ENCODE peak calls at places on chromosomes 11 and 22, in nine cellular contexts. One of them, this sample, is unnamed.

GRCh38 chr11:88414385-88414861 is 76.9 kb upstream of the CTSC start:
- DNase-seq in T-helper 9 cell: no peak
- DNase-seq in IMR-90: peak; percentile 68
- DNase-seq in NCI-H1092: peak; percentile 46
- DNase-seq in activated T-cell treated with anti-CD3 and anti-CD28 coated beads for 24 hours: no peak
- DNase-seq in putamen: no peak
- DNase-seq in hepatic stellate cell: no peak
- DNase-seq in effector CD4-positive, alpha-beta T cell: no peak
- DNase-seq in activated naive CD8-positive, alpha-beta T cell treated with anti-CD3 and anti-CD28 coated beads, Interleukin-2, amount 50 U/mL, for 24 hours: no peak
- DNase-seq in this sample: peak; percentile 17

GRCh38 chr22:27212617-27213177 is 555.3 kb downstream of the MIAT start:
- DNase-seq in T-helper 9 cell: no peak
- DNase-seq in IMR-90: peak; percentile 98
- DNase-seq in NCI-H1092: no peak
- DNase-seq in activated T-cell treated with anti-CD3 and anti-CD28 coated beads for 24 hours: no peak
- DNase-seq in putamen: no peak
- DNase-seq in hepatic stellate cell: peak; percentile 64
- DNase-seq in effector CD4-positive, alpha-beta T cell: no peak
- DNase-seq in activated naive CD8-positive, alpha-beta T cell treated with anti-CD3 and anti-CD28 coated beads, Interleukin-2, amount 50 U/mL, for 24 hours: no peak
- DNase-seq in this sample: no peak

GRCh38 chr11:104653011-104653806 is 245.1 kb downstream of the CASP12 start:
- DNase-seq in T-helper 9 cell: no peak
- DNase-seq in IMR-90: no peak
- DNase-seq in NCI-H1092: no peak
- DNase-seq in activated T-cell treated with anti-CD3 and anti-CD28 coated beads for 24 hours: no peak
- DNase-seq in putamen: no peak
- DNase-seq in hepatic stellate cell: no peak
- DNase-seq in effector CD4-positive, alpha-beta T cell: no peak
- DNase-seq in activated naive CD8-positive, alpha-beta T cell treated with anti-CD3 and anti-CD28 coated beads, Interleukin-2, amount 50 U/mL, for 24 hours: no peak
- DNase-seq in this sample: peak; percentile 27

GRCh38 chr11:2271327-2272240 is 1.2 kb upstream of the ASCL2 start:
- DNase-seq in T-helper 9 cell: no peak
- DNase-seq in IMR-90: no peak
- DNase-seq in NCI-H1092: no peak
- DNase-seq in activated T-cell treated with anti-CD3 and anti-CD28 coated beads for 24 hours: no peak
- DNase-seq in putamen: no peak
- DNase-seq in hepatic stellate cell: no peak
- DNase-seq in effector CD4-positive, alpha-beta T cell: no peak
- DNase-seq in activated naive CD8-positive, alpha-beta T cell treated with anti-CD3 and anti-CD28 coated beads, Interleukin-2, amount 50 U/mL, for 24 hours: no peak
- DNase-seq in this sample: no peak

GRCh38 chr11:76918941-76919386 is 58.2 kb downstream of the ACER3 start:
- DNase-seq in T-helper 9 cell: no peak
- DNase-seq in IMR-90: peak; percentile 78
- DNase-seq in NCI-H1092: peak; percentile 52
- DNase-seq in activated T-cell treated with anti-CD3 and anti-CD28 coated beads for 24 hours: no peak
- DNase-seq in putamen: peak; percentile 79
- DNase-seq in hepatic stellate cell: no peak
- DNase-seq in effector CD4-positive, alpha-beta T cell: no peak
- DNase-seq in activated naive CD8-positive, alpha-beta T cell treated with anti-CD3 and anti-CD28 coated beads, Interleukin-2, amount 50 U/mL, for 24 hours: no peak
- DNase-seq in this sample: no peak

GRCh38 chr11:116813781-116814471 is 9.2 kb downstream of the APOA4 start:
- DNase-seq in T-helper 9 cell: no peak
- DNase-seq in IMR-90: no peak
- DNase-seq in NCI-H1092: no peak
- DNase-seq in activated T-cell treated with anti-CD3 and anti-CD28 coated beads for 24 hours: no peak
- DNase-seq in putamen: no peak
- DNase-seq in hepatic stellate cell: no peak
- DNase-seq in effector CD4-positive, alpha-beta T cell: no peak
- DNase-seq in activated naive CD8-positive, alpha-beta T cell treated with anti-CD3 and anti-CD28 coated beads, Interleukin-2, amount 50 U/mL, for 24 hours: no peak
- DNase-seq in this sample: no peak

GRCh38 chr22:49541451-49542230 is 286.0 kb downstream of the BRD1 start:
- DNase-seq in T-helper 9 cell: no peak
- DNase-seq in IMR-90: no peak
- DNase-seq in NCI-H1092: no peak
- DNase-seq in activated T-cell treated with anti-CD3 and anti-CD28 coated beads for 24 hours: no peak
- DNase-seq in putamen: no peak
- DNase-seq in hepatic stellate cell: no peak
- DNase-seq in effector CD4-positive, alpha-beta T cell: no peak
- DNase-seq in activated naive CD8-positive, alpha-beta T cell treated with anti-CD3 and anti-CD28 coated beads, Interleukin-2, amount 50 U/mL, for 24 hours: no peak
- DNase-seq in this sample: no peak

GRCh38 chr11:34323601-34324000 is 34.2 kb downstream of the ABTB2 start:
- DNase-seq in T-helper 9 cell: no peak
- DNase-seq in IMR-90: no peak
- DNase-seq in NCI-H1092: no peak
- DNase-seq in activated T-cell treated with anti-CD3 and anti-CD28 coated beads for 24 hours: no peak
- DNase-seq in putamen: no peak
- DNase-seq in hepatic stellate cell: no peak
- DNase-seq in effector CD4-positive, alpha-beta T cell: no peak
- DNase-seq in activated naive CD8-positive, alpha-beta T cell treated with anti-CD3 and anti-CD28 coated beads, Interleukin-2, amount 50 U/mL, for 24 hours: no peak
- DNase-seq in this sample: no peak

GRCh38 chr11:119315139-119316016 is 1.6 kb downstream of the MCAM start:
- DNase-seq in T-helper 9 cell: peak; percentile 38
- DNase-seq in IMR-90: no peak
- DNase-seq in NCI-H1092: no peak
- DNase-seq in activated T-cell treated with anti-CD3 and anti-CD28 coated beads for 24 hours: no peak
- DNase-seq in putamen: peak; percentile 84
- DNase-seq in hepatic stellate cell: peak; percentile 67
- DNase-seq in effector CD4-positive, alpha-beta T cell: peak; percentile 38
- DNase-seq in activated naive CD8-positive, alpha-beta T cell treated with anti-CD3 and anti-CD28 coated beads, Interleukin-2, amount 50 U/mL, for 24 hours: peak; percentile 53
- DNase-seq in this sample: peak; percentile 38

GRCh38 chr22:34878996-34879395 is 187.0 kb upstream of the ISX start:
- DNase-seq in T-helper 9 cell: no peak
- DNase-seq in IMR-90: no peak
- DNase-seq in NCI-H1092: no peak
- DNase-seq in activated T-cell treated with anti-CD3 and anti-CD28 coated beads for 24 hours: no peak
- DNase-seq in putamen: no peak
- DNase-seq in hepatic stellate cell: no peak
- DNase-seq in effector CD4-positive, alpha-beta T cell: no peak
- DNase-seq in activated naive CD8-positive, alpha-beta T cell treated with anti-CD3 and anti-CD28 coated beads, Interleukin-2, amount 50 U/mL, for 24 hours: no peak
- DNase-seq in this sample: no peak

GRCh38 chr22:37211853-37212173 is 464 bp downstream of the SSTR3 start:
- DNase-seq in T-helper 9 cell: no peak
- DNase-seq in IMR-90: no peak
- DNase-seq in NCI-H1092: no peak
- DNase-seq in activated T-cell treated with anti-CD3 and anti-CD28 coated beads for 24 hours: no peak
- DNase-seq in putamen: no peak
- DNase-seq in hepatic stellate cell: no peak
- DNase-seq in effector CD4-positive, alpha-beta T cell: no peak
- DNase-seq in activated naive CD8-positive, alpha-beta T cell treated with anti-CD3 and anti-CD28 coated beads, Interleukin-2, amount 50 U/mL, for 24 hours: no peak
- DNase-seq in this sample: no peak

GRCh38 chr11:11540157-11540556 is 81.6 kb downstream of the GALNT18 start:
- DNase-seq in T-helper 9 cell: no peak
- DNase-seq in IMR-90: no peak
- DNase-seq in NCI-H1092: no peak
- DNase-seq in activated T-cell treated with anti-CD3 and anti-CD28 coated beads for 24 hours: no peak
- DNase-seq in putamen: no peak
- DNase-seq in hepatic stellate cell: no peak
- DNase-seq in effector CD4-positive, alpha-beta T cell: no peak
- DNase-seq in activated naive CD8-positive, alpha-beta T cell treated with anti-CD3 and anti-CD28 coated beads, Interleukin-2, amount 50 U/mL, for 24 hours: no peak
- DNase-seq in this sample: no peak

GRCh38 chr22:38554281-38554680 is 15.7 kb downstream of the DMC1 start:
- DNase-seq in T-helper 9 cell: no peak
- DNase-seq in IMR-90: peak; percentile 83
- DNase-seq in NCI-H1092: no peak
- DNase-seq in activated T-cell treated with anti-CD3 and anti-CD28 coated beads for 24 hours: no peak
- DNase-seq in putamen: no peak
- DNase-seq in hepatic stellate cell: peak; percentile 47
- DNase-seq in effector CD4-positive, alpha-beta T cell: no peak
- DNase-seq in activated naive CD8-positive, alpha-beta T cell treated with anti-CD3 and anti-CD28 coated beads, Interleukin-2, amount 50 U/mL, for 24 hours: no peak
- DNase-seq in this sample: no peak

GRCh38 chr11:122746050-122746478 is 90.5 kb downstream of the UBASH3B start:
- DNase-seq in T-helper 9 cell: no peak
- DNase-seq in IMR-90: no peak
- DNase-seq in NCI-H1092: no peak
- DNase-seq in activated T-cell treated with anti-CD3 and anti-CD28 coated beads for 24 hours: peak; percentile 67
- DNase-seq in putamen: no peak
- DNase-seq in hepatic stellate cell: no peak
- DNase-seq in effector CD4-positive, alpha-beta T cell: peak; percentile 33
- DNase-seq in activated naive CD8-positive, alpha-beta T cell treated with anti-CD3 and anti-CD28 coated beads, Interleukin-2, amount 50 U/mL, for 24 hours: peak; percentile 63
- DNase-seq in this sample: peak; percentile 45

GRCh38 chr11:43920598-43921419 is 21.6 kb upstream of the C11orf96 start:
- DNase-seq in T-helper 9 cell: no peak
- DNase-seq in IMR-90: peak; percentile 100
- DNase-seq in NCI-H1092: no peak
- DNase-seq in activated T-cell treated with anti-CD3 and anti-CD28 coated beads for 24 hours: no peak
- DNase-seq in putamen: no peak
- DNase-seq in hepatic stellate cell: peak; percentile 92
- DNase-seq in effector CD4-positive, alpha-beta T cell: no peak
- DNase-seq in activated naive CD8-positive, alpha-beta T cell treated with anti-CD3 and anti-CD28 coated beads, Interleukin-2, amount 50 U/mL, for 24 hours: no peak
- DNase-seq in this sample: no peak

GRCh38 chr11:2211113-2211971 is 39.7 kb upstream of the TH start:
- DNase-seq in T-helper 9 cell: no peak
- DNase-seq in IMR-90: no peak
- DNase-seq in NCI-H1092: peak; percentile 96
- DNase-seq in activated T-cell treated with anti-CD3 and anti-CD28 coated beads for 24 hours: no peak
- DNase-seq in putamen: no peak
- DNase-seq in hepatic stellate cell: no peak
- DNase-seq in effector CD4-positive, alpha-beta T cell: no peak
- DNase-seq in activated naive CD8-positive, alpha-beta T cell treated with anti-CD3 and anti-CD28 coated beads, Interleukin-2, amount 50 U/mL, for 24 hours: peak; percentile 0
- DNase-seq in this sample: no peak

GRCh38 chr22:26643368-26644100 is 13.9 kb upstream of the MIAT start:
- DNase-seq in T-helper 9 cell: no peak
- DNase-seq in IMR-90: no peak
- DNase-seq in NCI-H1092: no peak
- DNase-seq in activated T-cell treated with anti-CD3 and anti-CD28 coated beads for 24 hours: no peak
- DNase-seq in putamen: no peak
- DNase-seq in hepatic stellate cell: no peak
- DNase-seq in effector CD4-positive, alpha-beta T cell: no peak
- DNase-seq in activated naive CD8-positive, alpha-beta T cell treated with anti-CD3 and anti-CD28 coated beads, Interleukin-2, amount 50 U/mL, for 24 hours: no peak
- DNase-seq in this sample: no peak

GRCh38 chr11:129223701-129224149 is 31.6 kb upstream of the ARHGAP32 start:
- DNase-seq in T-helper 9 cell: no peak
- DNase-seq in IMR-90: peak; percentile 45
- DNase-seq in NCI-H1092: no peak
- DNase-seq in activated T-cell treated with anti-CD3 and anti-CD28 coated beads for 24 hours: no peak
- DNase-seq in putamen: no peak
- DNase-seq in hepatic stellate cell: no peak
- DNase-seq in effector CD4-positive, alpha-beta T cell: no peak
- DNase-seq in activated naive CD8-positive, alpha-beta T cell treated with anti-CD3 and anti-CD28 coated beads, Interleukin-2, amount 50 U/mL, for 24 hours: no peak
- DNase-seq in this sample: no peak

GRCh38 chr22:23068832-23069385 is 1.4 kb upstream of the GNAZ start:
- DNase-seq in T-helper 9 cell: no peak
- DNase-seq in IMR-90: no peak
- DNase-seq in NCI-H1092: no peak
- DNase-seq in activated T-cell treated with anti-CD3 and anti-CD28 coated beads for 24 hours: no peak
- DNase-seq in putamen: no peak
- DNase-seq in hepatic stellate cell: no peak
- DNase-seq in effector CD4-positive, alpha-beta T cell: no peak
- DNase-seq in activated naive CD8-positive, alpha-beta T cell treated with anti-CD3 and anti-CD28 coated beads, Interleukin-2, amount 50 U/mL, for 24 hours: no peak
- DNase-seq in this sample: no peak

GRCh38 chr22:23036684-23037428 is 33.5 kb upstream of the GNAZ start:
- DNase-seq in T-helper 9 cell: no peak
- DNase-seq in IMR-90: peak; percentile 41
- DNase-seq in NCI-H1092: no peak
- DNase-seq in activated T-cell treated with anti-CD3 and anti-CD28 coated beads for 24 hours: no peak
- DNase-seq in putamen: no peak
- DNase-seq in hepatic stellate cell: no peak
- DNase-seq in effector CD4-positive, alpha-beta T cell: no peak
- DNase-seq in activated naive CD8-positive, alpha-beta T cell treated with anti-CD3 and anti-CD28 coated beads, Interleukin-2, amount 50 U/mL, for 24 hours: no peak
- DNase-seq in this sample: no peak

GRCh38 chr11:65427691-65428577 is 5.3 kb downstream of the NEAT1 start:
- DNase-seq in T-helper 9 cell: no peak
- DNase-seq in IMR-90: peak; percentile 78
- DNase-seq in NCI-H1092: no peak
- DNase-seq in activated T-cell treated with anti-CD3 and anti-CD28 coated beads for 24 hours: no peak
- DNase-seq in putamen: peak; percentile 62
- DNase-seq in hepatic stellate cell: no peak
- DNase-seq in effector CD4-positive, alpha-beta T cell: peak; percentile 39
- DNase-seq in activated naive CD8-positive, alpha-beta T cell treated with anti-CD3 and anti-CD28 coated beads, Interleukin-2, amount 50 U/mL, for 24 hours: peak; percentile 52
- DNase-seq in this sample: no peak

GRCh38 chr22:35733742-35734516 is 16.3 kb downstream of the APOL5 start:
- DNase-seq in T-helper 9 cell: no peak
- DNase-seq in IMR-90: no peak
- DNase-seq in NCI-H1092: no peak
- DNase-seq in activated T-cell treated with anti-CD3 and anti-CD28 coated beads for 24 hours: no peak
- DNase-seq in putamen: no peak
- DNase-seq in hepatic stellate cell: no peak
- DNase-seq in effector CD4-positive, alpha-beta T cell: no peak
- DNase-seq in activated naive CD8-positive, alpha-beta T cell treated with anti-CD3 and anti-CD28 coated beads, Interleukin-2, amount 50 U/mL, for 24 hours: no peak
- DNase-seq in this sample: no peak